ENCODE peak calls at places on chromosomes 5 and 9, in four cellular contexts. One of them, this sample, is unnamed.

GRCh38 chr5:13552361-13552760 is 392.1 kb downstream of the DNAH5 start:
- DNase-seq in stimulated activated CD8-positive, alpha-beta memory T cell treated with anti-CD3 and anti-CD28 coated beads, Interleukin-7, amount 100 ng/mL, for 1 hour: no peak
- DNase-seq in endothelial cell: no peak
- DNase-seq in NCI-H2081: no peak
- DNase-seq in this sample: no peak

GRCh38 chr5:22541037-22541436 is 312.1 kb downstream of the CDH12 start:
- DNase-seq in endothelial cell: no peak
- DNase-seq in stimulated activated CD8-positive, alpha-beta memory T cell treated with anti-CD3 and anti-CD28 coated beads, Interleukin-7, amount 100 ng/mL, for 1 hour: no peak
- DNase-seq in NCI-H2081: peak
- DNase-seq in this sample: peak

GRCh38 chr5:167555771-167556170 is 735.7 kb upstream of the WWC1 start:
- DNase-seq in stimulated activated CD8-positive, alpha-beta memory T cell treated with anti-CD3 and anti-CD28 coated beads, Interleukin-7, amount 100 ng/mL, for 1 hour: no peak
- DNase-seq in endothelial cell: no peak
- DNase-seq in NCI-H2081: no peak
- DNase-seq in this sample: no peak

GRCh38 chr5:96896806-96897205 is 20.5 kb downstream of the ERAP2 start:
- DNase-seq in NCI-H2081: no peak
- DNase-seq in endothelial cell: no peak
- DNase-seq in stimulated activated CD8-positive, alpha-beta memory T cell treated with anti-CD3 and anti-CD28 coated beads, Interleukin-7, amount 100 ng/mL, for 1 hour: no peak
- DNase-seq in this sample: no peak

GRCh38 chr9:93247099-93247865 is 63.3 kb downstream of the WNK2 start:
- DNase-seq in endothelial cell: no peak
- DNase-seq in NCI-H2081: no peak
- DNase-seq in stimulated activated CD8-positive, alpha-beta memory T cell treated with anti-CD3 and anti-CD28 coated beads, Interleukin-7, amount 100 ng/mL, for 1 hour: no peak
- DNase-seq in this sample: no peak

GRCh38 chr9:71806916-71807315 is 38.6 kb upstream of the CEMIP2 start:
- DNase-seq in endothelial cell: peak
- DNase-seq in stimulated activated CD8-positive, alpha-beta memory T cell treated with anti-CD3 and anti-CD28 coated beads, Interleukin-7, amount 100 ng/mL, for 1 hour: peak
- DNase-seq in NCI-H2081: peak
- DNase-seq in this sample: peak

GRCh38 chr5:74174366-74174765 is 466.2 kb downstream of the ENC1 start:
- DNase-seq in NCI-H2081: no peak
- DNase-seq in endothelial cell: no peak
- DNase-seq in stimulated activated CD8-positive, alpha-beta memory T cell treated with anti-CD3 and anti-CD28 coated beads, Interleukin-7, amount 100 ng/mL, for 1 hour: no peak
- DNase-seq in this sample: no peak

GRCh38 chr9:115743709-115744605 is 409.6 kb upstream of the PAPPA start:
- DNase-seq in stimulated activated CD8-positive, alpha-beta memory T cell treated with anti-CD3 and anti-CD28 coated beads, Interleukin-7, amount 100 ng/mL, for 1 hour: no peak
- DNase-seq in endothelial cell: no peak
- DNase-seq in NCI-H2081: no peak
- DNase-seq in this sample: no peak

GRCh38 chr5:93681432-93681831 is 60.0 kb downstream of the POU5F2 start:
- DNase-seq in NCI-H2081: no peak
- DNase-seq in stimulated activated CD8-positive, alpha-beta memory T cell treated with anti-CD3 and anti-CD28 coated beads, Interleukin-7, amount 100 ng/mL, for 1 hour: no peak
- DNase-seq in endothelial cell: no peak
- DNase-seq in this sample: no peak

GRCh38 chr9:35746583-35746982 is 2.4 kb downstream of the GBA2 start:
- DNase-seq in endothelial cell: no peak
- DNase-seq in NCI-H2081: no peak
- DNase-seq in stimulated activated CD8-positive, alpha-beta memory T cell treated with anti-CD3 and anti-CD28 coated beads, Interleukin-7, amount 100 ng/mL, for 1 hour: no peak
- DNase-seq in this sample: no peak

GRCh38 chr5:178590141-178590923 is at the start of gene COL23A1:
- DNase-seq in stimulated activated CD8-positive, alpha-beta memory T cell treated with anti-CD3 and anti-CD28 coated beads, Interleukin-7, amount 100 ng/mL, for 1 hour: peak
- DNase-seq in NCI-H2081: no peak
- DNase-seq in endothelial cell: peak
- DNase-seq in this sample: peak

GRCh38 chr9:36928210-36928609 is 105.9 kb downstream of the PAX5 start:
- DNase-seq in endothelial cell: no peak
- DNase-seq in stimulated activated CD8-positive, alpha-beta memory T cell treated with anti-CD3 and anti-CD28 coated beads, Interleukin-7, amount 100 ng/mL, for 1 hour: no peak
- DNase-seq in NCI-H2081: no peak
- DNase-seq in this sample: no peak

GRCh38 chr5:101390317-101390908 is 487.3 kb upstream of the ST8SIA4 start:
- DNase-seq in stimulated activated CD8-positive, alpha-beta memory T cell treated with anti-CD3 and anti-CD28 coated beads, Interleukin-7, amount 100 ng/mL, for 1 hour: no peak
- DNase-seq in endothelial cell: peak
- DNase-seq in NCI-H2081: peak
- DNase-seq in this sample: peak

GRCh38 chr5:38931731-38932130 is 85.9 kb downstream of the OSMR start:
- DNase-seq in NCI-H2081: no peak
- DNase-seq in endothelial cell: no peak
- DNase-seq in stimulated activated CD8-positive, alpha-beta memory T cell treated with anti-CD3 and anti-CD28 coated beads, Interleukin-7, amount 100 ng/mL, for 1 hour: no peak
- DNase-seq in this sample: no peak

GRCh38 chr5:146785065-146785464 is 93.5 kb downstream of the PPP2R2B start:
- DNase-seq in NCI-H2081: no peak
- DNase-seq in stimulated activated CD8-positive, alpha-beta memory T cell treated with anti-CD3 and anti-CD28 coated beads, Interleukin-7, amount 100 ng/mL, for 1 hour: no peak
- DNase-seq in endothelial cell: no peak
- DNase-seq in this sample: no peak

GRCh38 chr9:114771901-114772300 is 33.9 kb downstream of the TNFSF15 start:
- DNase-seq in NCI-H2081: no peak
- DNase-seq in endothelial cell: no peak
- DNase-seq in stimulated activated CD8-positive, alpha-beta memory T cell treated with anti-CD3 and anti-CD28 coated beads, Interleukin-7, amount 100 ng/mL, for 1 hour: no peak
- DNase-seq in this sample: no peak

GRCh38 chr5:132417010-132417439 is 47.5 kb downstream of the SLC22A5 start:
- DNase-seq in stimulated activated CD8-positive, alpha-beta memory T cell treated with anti-CD3 and anti-CD28 coated beads, Interleukin-7, amount 100 ng/mL, for 1 hour: no peak
- DNase-seq in endothelial cell: no peak
- DNase-seq in NCI-H2081: no peak
- DNase-seq in this sample: no peak

GRCh38 chr5:72138943-72139467 is 31.7 kb downstream of the MAP1B start:
- DNase-seq in NCI-H2081: no peak
- DNase-seq in endothelial cell: no peak
- DNase-seq in stimulated activated CD8-positive, alpha-beta memory T cell treated with anti-CD3 and anti-CD28 coated beads, Interleukin-7, amount 100 ng/mL, for 1 hour: no peak
- DNase-seq in this sample: no peak

GRCh38 chr5:125205604-125206221 is 459.3 kb upstream of the ZNF608 start:
- DNase-seq in stimulated activated CD8-positive, alpha-beta memory T cell treated with anti-CD3 and anti-CD28 coated beads, Interleukin-7, amount 100 ng/mL, for 1 hour: no peak
- DNase-seq in NCI-H2081: no peak
- DNase-seq in endothelial cell: no peak
- DNase-seq in this sample: no peak

GRCh38 chr5:181099453-181100086 is 31.4 kb downstream of the OR2V1 start:
- DNase-seq in NCI-H2081: no peak
- DNase-seq in endothelial cell: no peak
- DNase-seq in stimulated activated CD8-positive, alpha-beta memory T cell treated with anti-CD3 and anti-CD28 coated beads, Interleukin-7, amount 100 ng/mL, for 1 hour: no peak
- DNase-seq in this sample: no peak

GRCh38 chr9:132006657-132007370 is 72.9 kb downstream of the MED27 start:
- DNase-seq in endothelial cell: no peak
- DNase-seq in NCI-H2081: peak
- DNase-seq in stimulated activated CD8-positive, alpha-beta memory T cell treated with anti-CD3 and anti-CD28 coated beads, Interleukin-7, amount 100 ng/mL, for 1 hour: no peak
- DNase-seq in this sample: peak

GRCh38 chr5:173715607-173716006 is 99.2 kb upstream of the BOD1 start:
- DNase-seq in NCI-H2081: no peak
- DNase-seq in endothelial cell: no peak
- DNase-seq in stimulated activated CD8-positive, alpha-beta memory T cell treated with anti-CD3 and anti-CD28 coated beads, Interleukin-7, amount 100 ng/mL, for 1 hour: no peak
- DNase-seq in this sample: no peak

GRCh38 chr5:160009591-160009989 is 651 bp downstream of the TTC1 start:
- DNase-seq in stimulated activated CD8-positive, alpha-beta memory T cell treated with anti-CD3 and anti-CD28 coated beads, Interleukin-7, amount 100 ng/mL, for 1 hour: no peak
- DNase-seq in NCI-H2081: no peak
- DNase-seq in endothelial cell: no peak
- DNase-seq in this sample: no peak

GRCh38 chr5:170576602-170577584 is 73.1 kb downstream of the KCNIP1 start:
- DNase-seq in stimulated activated CD8-positive, alpha-beta memory T cell treated with anti-CD3 and anti-CD28 coated beads, Interleukin-7, amount 100 ng/mL, for 1 hour: no peak
- DNase-seq in NCI-H2081: no peak
- DNase-seq in endothelial cell: no peak
- DNase-seq in this sample: no peak